ENCODE peak calls at places on chromosomes 16 and 17, in five cellular contexts. I is H1, F is H9, Z is mesenchymal stem cell, V is trophoblast cell. M is an unnamed sample.

GRCh38 chr17:396788-397187 is 44.2 kb upstream of the RPH3AL start:
- DNase-seq in I (no peak), F (no peak), Z (no peak), V (no peak), M (no peak)

GRCh38 chr16:50071075-50071671 is 5.4 kb downstream of the HEATR3 start:
- DNase-seq in V (no peak), Z (no peak), F (no peak), I (no peak), M (no peak)

GRCh38 chr17:5531019-5531418 is 44.7 kb downstream of the MIS12 start:
- DNase-seq in Z (no peak), V (no peak), I (no peak), F (no peak), M (no peak)

GRCh38 chr16:71956500-71956899 is 43.7 kb downstream of the PKD1L3 start:
- DNase-seq in V (no peak), I (no peak), F (no peak), Z (no peak), M (no peak)

GRCh38 chr16:3045758-3046505 is 429 bp upstream of the MMP25 start:
- DNase-seq in Z (no peak), V (no peak), F (peak; percentile 66), I (no peak), M (no peak)

GRCh38 chr16:81994485-81994884 is 16.8 kb downstream of the SDR42E1 start:
- DNase-seq in I (no peak), F (no peak), V (no peak), Z (no peak), M (no peak)

GRCh38 chr17:69141802-69142472 is at the start of gene ABCA6:
- DNase-seq in Z (peak; percentile 6), I (no peak), V (no peak), F (no peak), M (no peak)

GRCh38 chr16:23016372-23016771 is 132.9 kb downstream of the USP31 start:
- DNase-seq in F (no peak), V (no peak), Z (no peak), I (no peak), M (no peak)

GRCh38 chr17:45345554-45346254 is 28.9 kb upstream of the MAP3K14 start:
- DNase-seq in Z (peak; percentile 69), I (no peak), V (no peak), F (no peak), M (no peak)

DNA sequence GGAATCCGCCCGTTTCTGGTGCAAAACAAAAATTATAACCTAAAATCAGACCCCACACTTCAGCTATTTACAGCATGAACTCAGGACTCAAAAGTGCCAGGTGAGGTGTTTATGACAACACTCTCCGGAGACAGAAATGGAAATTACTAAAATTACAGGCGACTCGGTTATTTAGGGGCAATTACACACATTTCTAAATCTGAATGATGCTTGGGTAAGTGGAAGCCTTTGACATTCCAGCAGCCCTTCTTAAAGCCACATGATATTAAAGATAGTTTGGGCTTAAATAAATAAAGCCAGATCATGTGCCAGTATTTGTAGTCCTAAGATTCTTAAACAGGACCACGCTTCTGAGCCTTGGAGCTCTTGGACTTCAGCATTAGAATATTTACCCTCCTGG is 36.7 kb upstream of the PMP22 start:
- DNase-seq in V (no peak), F (no peak), I (no peak), Z (no peak), M (no peak)
- H2BK12ac ChIP-seq in V (no peak overlapping the region), F (no peak overlapping the region), I (no peak overlapping the region), Z (no peak overlapping the region), M (no peak overlapping the region)

GRCh38 chr17:80232438-80232837 is 12.2 kb downstream of the SLC26A11 start:
- DNase-seq in Z (no peak), V (no peak), F (no peak), I (no peak), M (no peak)
- H2BK12ac ChIP-seq in Z (no peak overlapping the region), V (no peak overlapping the region), F (no peak overlapping the region), I (no peak overlapping the region), M (no peak overlapping the region)

GRCh38 chr17:19374136-19374535 is 4.2 kb upstream of the MAPK7 start:
- DNase-seq in I (no peak), F (no peak), Z (no peak), V (no peak), M (no peak)
- H2BK12ac ChIP-seq in I (no peak overlapping the region), F (no peak overlapping the region), Z (no peak overlapping the region), V (no peak overlapping the region), M (no peak overlapping the region)

GRCh38 chr16:5582529-5582928 is 484.9 kb upstream of the EEF2KMT start:
- DNase-seq in Z (no peak), I (no peak), V (no peak), F (no peak), M (no peak)
- H2BK12ac ChIP-seq in Z (no peak overlapping the region), I (peak overlapping the region; percentile 12), V (no peak overlapping the region), F (no peak overlapping the region), M (no peak overlapping the region)

GRCh38 chr16:87305505-87306391 is 11.4 kb downstream of the C16orf95 start:
- DNase-seq in V (no peak), Z (peak; percentile 5), F (peak; percentile 77), I (no peak), M (no peak)
- H2BK12ac ChIP-seq in V (no peak overlapping the region), Z (no peak overlapping the region), F (no peak overlapping the region), I (peak overlapping the region; percentile 50), M (no peak overlapping the region)

GRCh38 chr17:65920996-65921395 is 270.9 kb downstream of the CEP112 start:
- DNase-seq in V (no peak), I (no peak), Z (no peak), F (no peak), M (no peak)
- H2BK12ac ChIP-seq in V (no peak overlapping the region), I (no peak overlapping the region), Z (no peak overlapping the region), F (no peak overlapping the region), M (no peak overlapping the region)

DNA sequence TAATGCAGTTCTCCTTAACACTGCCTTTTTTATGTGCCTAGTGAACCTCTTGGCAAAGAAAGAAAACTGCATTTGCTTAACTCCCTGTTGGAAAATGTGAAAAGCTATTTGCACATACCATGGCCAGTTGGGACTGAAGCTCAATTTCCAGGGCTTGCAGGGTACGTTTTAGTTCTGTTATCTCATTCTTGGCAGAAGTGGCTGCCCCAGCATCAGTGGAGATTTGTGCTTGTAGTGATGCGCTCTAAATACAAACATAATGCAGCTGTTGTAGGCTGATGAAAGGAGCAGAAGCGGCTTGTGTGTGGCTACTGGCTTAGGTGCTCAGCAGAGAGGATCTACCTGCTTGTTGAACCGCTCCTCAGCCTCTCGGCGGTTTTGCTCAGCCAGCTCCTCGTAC is 3.7 kb downstream of the KRT24 start:
- DNase-seq in F (no peak), I (no peak), Z (no peak), V (peak; percentile 17), M (no peak)
- H2BK12ac ChIP-seq in F (no peak overlapping the region), I (no peak overlapping the region), Z (no peak overlapping the region), V (no peak overlapping the region), M (no peak overlapping the region)

GRCh38 chr17:82201498-82201910 is 11.1 kb downstream of the CCDC57 start:
- DNase-seq in I (no peak), F (no peak), Z (no peak), V (no peak), M (no peak)

GRCh38 chr17:82198092-82198491 is 14.6 kb downstream of the CCDC57 start:
- DNase-seq in F (no peak), I (no peak), V (no peak), Z (no peak), M (no peak)

GRCh38 chr17:82199496-82199895 is 13.1 kb downstream of the CCDC57 start:
- DNase-seq in Z (no peak), V (no peak), I (no peak), F (no peak), M (no peak)

GRCh38 chr17:82200743-82201497 is 11.7 kb downstream of the CCDC57 start:
- DNase-seq in V (no peak), Z (peak; percentile 67), I (no peak), F (no peak), M (no peak)

GRCh38 chr17:82200135-82200534 is 12.5 kb downstream of the CCDC57 start:
- DNase-seq in Z (no peak), V (no peak), I (no peak), F (no peak), M (no peak)
- H2BK12ac ChIP-seq in Z (no peak overlapping the region), V (no peak overlapping the region), I (no peak overlapping the region), F (no peak overlapping the region), M (no peak overlapping the region)

GRCh38 chr17:28071891-28072606 is 29.6 kb downstream of the NLK start:
- DNase-seq in F (no peak), V (no peak), Z (no peak), I (no peak), M (no peak)
- H2BK12ac ChIP-seq in F (no peak overlapping the region), V (no peak overlapping the region), Z (no peak overlapping the region), I (no peak overlapping the region), M (no peak overlapping the region)

M was measured in neuronal stem cell.